ENCODE peak calls at places on chromosomes 1 and 21, in six cellular contexts. Z is iris pigment epithelial cell; M is epithelial cell of prostate; W is ureter; X is GM23248; N is naive thymus-derived CD4-positive, alpha-beta T cell. Y is an unnamed sample.
A peak's percentile ranks its signal among the peaks of the same experiment; 100 is the strongest.

GRCh38 chr1:170592591-170593111 is 60.7 kb downstream of the GORAB start:
- DNase-seq in Z (no peak), M (no peak), W (no peak), X (peak; percentile 81), N (no peak), Y (no peak)

GRCh38 chr21:26852422-26852821 is 7.2 kb upstream of the ADAMTS1 start:
- DNase-seq in Z (no peak), M (no peak), W (no peak), X (no peak), N (no peak), Y (peak; percentile 64)

GRCh38 chr1:156540955-156541354 is 31.4 kb downstream of the IQGAP3 start:
- DNase-seq in Z (peak; percentile 13), M (no peak), W (no peak), X (peak; percentile 57), N (no peak), Y (no peak)

GRCh38 chr1:63799810-63800209 is 26.0 kb downstream of the ROR1 start:
- DNase-seq in Z (peak; percentile 58), M (no peak), W (no peak), X (peak; percentile 74), N (no peak), Y (no peak)

GRCh38 chr1:24412408-24412807 is 1.2 kb downstream of the STPG1 start:
- DNase-seq in Z (no peak), M (no peak), W (no peak), X (peak; percentile 11), N (no peak), Y (no peak)

GRCh38 chr21:41786521-41786987 is 19.7 kb upstream of the RIPK4 start:
- DNase-seq in Z (no peak), M (peak; percentile 98), W (no peak), X (peak; percentile 93), N (no peak), Y (no peak)

GRCh38 chr1:244336232-244336899 is 115.3 kb downstream of the ADSS2 start:
- DNase-seq in Z (no peak), M (no peak), W (no peak), X (no peak), N (no peak), Y (no peak)

GRCh38 chr1:166884040-166884642 is 8.1 kb upstream of the TADA1 start:
- DNase-seq in Z (peak; percentile 22), M (no peak), W (peak; percentile 55), X (peak; percentile 59), N (peak; percentile 23), Y (peak; percentile 94)

GRCh38 chr1:238710697-238711096 is 675.7 kb upstream of the CHRM3 start:
- DNase-seq in Z (peak; percentile 58), M (no peak), W (no peak), X (no peak), N (no peak), Y (peak; percentile 61)

GRCh38 chr1:232543194-232543593 is 86.7 kb downstream of the SIPA1L2 start:
- DNase-seq in Z (no peak), M (no peak), W (no peak), X (no peak), N (no peak), Y (no peak)

GRCh38 chr1:185073725-185074124 is 28.4 kb downstream of the RNF2 start:
- DNase-seq in Z (peak; percentile 10), M (no peak), W (no peak), X (peak; percentile 42), N (no peak), Y (no peak)

GRCh38 chr21:29033871-29034270 is 9.4 kb downstream of the USP16 start:
- DNase-seq in Z (no peak), M (no peak), W (no peak), X (no peak), N (no peak), Y (no peak)

GRCh38 chr1:9160079-9160717 is 31.3 kb upstream of the GPR157 start:
- DNase-seq in Z (no peak), M (no peak), W (no peak), X (no peak), N (no peak), Y (no peak)

GRCh38 chr1:7401814-7402547 is 369.1 kb upstream of the VAMP3 start:
- DNase-seq in Z (peak; percentile 99), M (peak; percentile 96), W (peak; percentile 40), X (peak; percentile 99), N (no peak), Y (peak; percentile 36)

GRCh38 chr21:29520146-29520545 is 221.4 kb downstream of the BACH1 start:
- DNase-seq in Z (no peak), M (no peak), W (no peak), X (no peak), N (no peak), Y (no peak)

GRCh38 chr1:24735619-24736375 is 9.4 kb upstream of the CLIC4 start:
- DNase-seq in Z (peak; percentile 57), M (no peak), W (peak; percentile 59), X (peak; percentile 58), N (no peak), Y (peak; percentile 62)

GRCh38 chr1:109277434-109278204 is 5.3 kb downstream of the PSRC1 start:
- DNase-seq in Z (peak; percentile 63), M (no peak), W (peak; percentile 81), X (peak; percentile 72), N (peak; percentile 36), Y (peak; percentile 89)

GRCh38 chr21:42187976-42188653 is 30.8 kb upstream of the ABCG1 start:
- DNase-seq in Z (peak; percentile 38), M (no peak), W (peak; percentile 49), X (peak; percentile 46), N (peak; percentile 88), Y (no peak)

GRCh38 chr1:1079408-1080121 is 5.5 kb upstream of the RNF223 start:
- DNase-seq in Z (peak; percentile 66), M (no peak), W (no peak), X (peak; percentile 93), N (no peak), Y (peak; percentile 77)

GRCh38 chr1:2229921-2230700 is 2.0 kb downstream of the SKI start:
- DNase-seq in Z (peak; percentile 54), M (no peak), W (no peak), X (peak; percentile 72), N (peak; percentile 31), Y (peak; percentile 50)

GRCh38 chr1:29129916-29130315 is 6.2 kb upstream of the TMEM200B start:
- DNase-seq in Z (no peak), M (no peak), W (no peak), X (peak; percentile 61), N (no peak), Y (no peak)

GRCh38 chr1:111565957-111566356 is 53.6 kb upstream of the RAP1A start:
- DNase-seq in Z (no peak), M (no peak), W (no peak), X (peak; percentile 7), N (no peak), Y (no peak)

GRCh38 chr21:39444406-39445145 is 1.0 kb downstream of the LCA5L start:
- DNase-seq in Z (peak; percentile 49), M (no peak), W (no peak), X (peak; percentile 75), N (no peak), Y (peak; percentile 51)

GRCh38 chr1:66943361-66943969 is 18.7 kb downstream of the MIER1 start:
- DNase-seq in Z (no peak), M (no peak), W (no peak), X (no peak), N (no peak), Y (no peak)

GRCh38 chr1:16076003-16076870 is 2.8 kb upstream of the FAM131C start:
- DNase-seq in Z (peak; percentile 88), M (peak; percentile 55), W (no peak), X (peak; percentile 96), N (no peak), Y (no peak)

Y was measured in GM23338.